ENCODE peak calls at places on chromosomes 6 and 20, in four cellular contexts. V is mesendoderm, B is H9, W is H1. A is an unnamed sample.

GRCh38 chr6:35780719-35781118 is at the start of gene CLPSL1:
- DNase-seq in W (no peak), B (no peak), V (no peak), A (no peak)

GRCh38 chr6:110404602-110405001 is 10.8 kb downstream of the DDO start:
- DNase-seq in B (no peak), W (no peak), V (no peak), A (no peak)

GRCh38 chr20:13809855-13810254 is 25.0 kb downstream of the NDUFAF5 start:
- DNase-seq in V (no peak), B (no peak), W (no peak), A (no peak)

GRCh38 chr6:27157461-27158315 is 89.8 kb upstream of the PRSS16 start:
- DNase-seq in B (peak; percentile 69), V (peak; percentile 86), W (peak; percentile 77), A (peak; percentile 77)

GRCh38 chr6:41200901-41201783 is at the start of gene TREML2:
- DNase-seq in V (no peak), B (no peak), W (peak; percentile 43), A (no peak)

GRCh38 chr20:46965477-46965876 is 70.8 kb downstream of the EYA2 start:
- DNase-seq in V (no peak), B (no peak), W (no peak), A (no peak)

GRCh38 chr20:3250091-3250504 is 11.1 kb upstream of the SLC4A11 start:
- DNase-seq in W (peak; percentile 86), V (peak; percentile 91), B (peak; percentile 90), A (no peak)

GRCh38 chr6:99282479-99283062 is 66.9 kb downstream of the FAXC start:
- DNase-seq in W (no peak), B (no peak), V (peak; percentile 16), A (peak; percentile 30)

GRCh38 chr6:161951139-161951538 is 677.3 kb upstream of the AGPAT4 start:
- DNase-seq in W (no peak), B (no peak), V (peak; percentile 68), A (no peak)

GRCh38 chr6:45500924-45501816 is 123.4 kb upstream of the SUPT3H start:
- DNase-seq in V (peak; percentile 91), B (peak; percentile 75), W (peak; percentile 57), A (no peak)

GRCh38 chr6:31607317-31607716 is 7.7 kb upstream of the AIF1 start:
- DNase-seq in B (no peak), W (no peak), V (peak; percentile 68), A (no peak)

GRCh38 chr6:139542351-139542750 is 167.9 kb upstream of the CITED2 start:
- DNase-seq in V (peak; percentile 30), B (no peak), W (no peak), A (no peak)

GRCh38 chr6:84791233-84791632 is 26.8 kb upstream of the TBX18 start:
- DNase-seq in V (no peak), B (no peak), W (no peak), A (no peak)

GRCh38 chr20:34561661-34562060 is 3.1 kb downstream of the MAP1LC3A start:
- DNase-seq in B (no peak), V (no peak), W (no peak), A (no peak)

GRCh38 chr6:5610640-5611039 is 349.3 kb downstream of the FARS2 start:
- DNase-seq in W (no peak), B (no peak), V (no peak), A (no peak)

GRCh38 chr6:129709909-129710721 is at the start of gene ARHGAP18:
- DNase-seq in V (peak; percentile 95), B (peak; percentile 91), W (peak; percentile 86), A (peak; percentile 89)

DNA sequence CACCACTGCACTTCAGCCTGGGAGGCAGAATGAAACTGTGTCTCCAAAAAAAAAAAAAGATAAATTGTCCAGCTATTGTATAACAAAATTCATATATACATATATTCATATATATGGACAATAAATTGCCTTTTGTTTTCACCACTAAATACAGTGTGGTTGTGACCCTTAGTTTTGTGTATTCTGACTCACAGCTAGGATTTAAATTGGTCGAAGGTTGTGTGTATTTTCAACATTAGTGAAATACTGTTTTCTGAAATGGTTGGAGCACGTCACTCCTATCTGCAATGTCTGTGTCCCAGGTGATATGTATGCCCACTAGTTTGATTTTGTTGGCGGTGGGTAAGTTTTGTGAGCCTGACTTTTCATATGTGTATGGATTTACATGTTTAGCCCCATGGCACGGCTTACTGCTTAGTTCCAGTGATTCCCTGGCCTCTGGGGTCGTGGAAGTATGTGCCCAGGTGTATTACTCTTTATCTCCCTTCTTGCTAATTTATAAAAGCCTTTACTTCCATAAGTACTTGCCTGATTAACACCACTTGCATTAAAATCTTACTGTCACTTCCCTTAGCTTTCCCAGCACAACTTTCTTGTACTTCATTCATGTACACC is 33.3 kb downstream of the JARID2 start:
- DNase-seq in W (no peak), B (no peak), V (no peak), A (no peak)
- H3K4ac ChIP-seq in W (no peak overlapping the region), B (no peak overlapping the region), V (no peak overlapping the region), A (no peak overlapping the region)

DNA sequence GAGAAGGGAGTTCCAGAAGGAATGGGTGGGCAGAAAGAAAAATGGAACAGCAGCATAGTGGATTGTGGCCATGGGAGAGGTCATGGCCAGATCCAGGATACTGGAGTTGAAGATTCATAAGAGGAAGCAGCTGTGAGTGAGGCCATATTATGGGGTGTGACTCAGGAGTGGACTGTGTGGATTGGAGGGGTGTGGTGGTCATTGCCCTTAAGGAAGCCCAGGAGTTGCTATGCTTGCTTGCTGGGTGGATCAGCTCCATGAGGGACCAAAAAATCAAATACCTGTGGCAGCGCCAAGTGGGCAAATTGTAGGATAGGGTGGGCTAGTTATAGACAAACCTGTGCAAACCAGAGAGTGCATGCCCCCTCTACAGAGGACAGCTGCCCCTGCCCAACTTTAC is 18.3 kb downstream of the LRRC1 start:
- DNase-seq in V (no peak), W (no peak), B (no peak), A (no peak)
- H3K4ac ChIP-seq in V (no peak overlapping the region), W (no peak overlapping the region), B (no peak overlapping the region), A (no peak overlapping the region)

DNA sequence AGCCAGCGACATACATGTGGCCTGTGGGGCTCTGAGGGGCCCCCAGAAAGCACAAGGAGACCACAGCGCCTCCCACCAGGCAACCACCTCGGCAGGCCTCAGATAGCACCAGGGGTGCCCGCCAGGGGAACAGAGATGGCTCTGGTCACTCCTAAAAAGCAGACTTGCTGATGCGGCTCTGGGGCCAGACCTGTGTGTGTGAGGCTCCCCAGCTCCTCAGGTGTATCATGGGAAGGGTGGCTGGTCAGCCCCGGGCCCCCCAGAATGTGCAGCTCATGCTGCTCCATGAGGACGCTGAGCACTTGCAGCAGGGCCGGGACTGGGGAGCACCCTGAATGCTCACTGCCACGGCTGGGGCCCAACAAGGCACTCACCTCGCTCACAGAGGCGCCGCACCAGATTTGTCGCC is 60.2 kb downstream of the PYGB start:
- DNase-seq in B (no peak), W (no peak), V (no peak), A (no peak)
- H3K4ac ChIP-seq in B (no peak overlapping the region), W (no peak overlapping the region), V (no peak overlapping the region), A (peak overlapping the region; percentile 100)

GRCh38 chr6:12065321-12066140 is 53.4 kb downstream of the HIVEP1 start:
- DNase-seq in W (no peak), B (no peak), V (peak; percentile 25), A (no peak)
- H3K4ac ChIP-seq in W (no peak overlapping the region), B (no peak overlapping the region), V (no peak overlapping the region), A (no peak overlapping the region)

GRCh38 chr20:32111763-32112162 is 2.2 kb downstream of the TM9SF4 start:
- DNase-seq in V (no peak), W (no peak), B (no peak), A (no peak)
- H3K4ac ChIP-seq in V (no peak overlapping the region), W (no peak overlapping the region), B (no peak overlapping the region), A (no peak overlapping the region)

GRCh38 chr20:408843-409696 is 971 bp downstream of the RBCK1 start:
- DNase-seq in W (no peak), V (peak; percentile 23), B (no peak), A (no peak)
- H3K4ac ChIP-seq in W (peak overlapping the region; percentile 21), V (peak overlapping the region; percentile 95), B (no peak overlapping the region), A (peak overlapping the region; percentile 82)

A was measured in IMR-90.